ENCODE peak calls at places on chromosomes 3 and 15, in eight cellular contexts. X is HepG2, U is psoas muscle, B is upper lobe of right lung, N is aorta, W is fibroblast of lung, C is SJSA1, K is Caco-2. A is an unnamed sample. For H3K4me1 and H3K27me3, the result is how much of the 10 kb centered on the place peaks cover.

GRCh38 chr3:28836199-28836598 is 444.7 kb upstream of the RBMS3 start:
- DNase-seq in B (no peak), X (no peak), U (no peak), K (no peak), C (no peak), N (no peak), W (no peak), A (no peak)

GRCh38 chr3:195007794-195008193 is 263.2 kb downstream of the XXYLT1 start:
- DNase-seq in N (no peak), C (no peak), W (no peak), B (peak), K (no peak), X (no peak), U (no peak), A (no peak)

GRCh38 chr3:40782086-40782721 is 257.4 kb downstream of the ZNF621 start:
- DNase-seq in X (peak), W (no peak), C (no peak), N (no peak), U (no peak), B (no peak), K (peak), A (no peak)

GRCh38 chr3:97821413-97821809 is 400 bp upstream of the CRYBG3 start:
- DNase-seq in N (peak), K (peak), U (peak), B (peak), X (no peak), W (peak), C (no peak), A (peak)

GRCh38 chr15:40344631-40345120 is 3.9 kb upstream of the CCDC9B start:
- DNase-seq in K (peak), B (peak), N (peak), C (peak), W (peak), U (peak), X (peak), A (peak)

GRCh38 chr3:125055165-125055912 is 458 bp downstream of the HEG1 start:
- DNase-seq in B (no peak), N (peak), U (peak), C (peak), W (no peak), X (no peak), K (no peak), A (peak)

GRCh38 chr3:20190991-20191390 is 5.0 kb upstream of the SGO1 start:
- DNase-seq in K (no peak), X (no peak), C (no peak), N (no peak), W (no peak), B (no peak), U (no peak), A (no peak)

GRCh38 chr3:183259087-183259486 is 6.0 kb downstream of the B3GNT5 start:
- DNase-seq in C (no peak), U (no peak), N (no peak), K (no peak), X (no peak), W (no peak), B (no peak), A (no peak)

GRCh38 chr3:106711650-106712049 is 665.6 kb upstream of the CCDC54 start:
- DNase-seq in C (peak), N (no peak), U (no peak), K (no peak), X (no peak), W (peak), B (no peak), A (no peak)

GRCh38 chr15:63600646-63601025 is 3.4 kb downstream of the FBXL22 start:
- DNase-seq in K (peak), N (peak), U (peak), C (peak), B (peak), X (peak), W (peak), A (peak)
- H3K4me1 ChIP-seq in K (under half), N (under half), U (under half), C (under half), B (under half), X (under half), W (under half), A (under half)

DNA sequence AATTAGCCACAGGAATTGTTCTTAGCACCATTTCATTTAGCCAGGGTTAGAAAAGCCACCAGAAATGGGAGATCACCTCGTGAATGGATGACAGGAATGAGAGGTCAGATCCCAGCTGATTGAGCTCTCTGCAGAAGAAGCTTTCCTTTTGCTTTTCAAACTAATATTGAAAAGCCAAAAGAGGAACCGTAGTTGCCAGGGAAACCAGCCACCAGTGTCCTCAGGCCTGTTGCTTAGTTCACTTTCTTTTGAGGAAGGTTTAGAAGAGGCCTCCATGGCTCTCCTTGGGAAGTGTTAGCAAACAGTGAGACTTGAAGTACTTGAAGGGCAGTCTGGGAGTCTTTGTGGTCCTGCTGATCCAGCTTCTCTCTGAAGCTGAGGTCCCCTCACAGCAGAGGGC is 7.4 kb upstream of the CCK start:
- DNase-seq in N (no peak), K (no peak), B (no peak), C (no peak), W (no peak), U (no peak), X (no peak), A (no peak)
- H3K27me3 ChIP-seq in N (under half), K (under half), B (under half), C (under half), W (under half), U (under half), X (under half), A (under half)

DNA sequence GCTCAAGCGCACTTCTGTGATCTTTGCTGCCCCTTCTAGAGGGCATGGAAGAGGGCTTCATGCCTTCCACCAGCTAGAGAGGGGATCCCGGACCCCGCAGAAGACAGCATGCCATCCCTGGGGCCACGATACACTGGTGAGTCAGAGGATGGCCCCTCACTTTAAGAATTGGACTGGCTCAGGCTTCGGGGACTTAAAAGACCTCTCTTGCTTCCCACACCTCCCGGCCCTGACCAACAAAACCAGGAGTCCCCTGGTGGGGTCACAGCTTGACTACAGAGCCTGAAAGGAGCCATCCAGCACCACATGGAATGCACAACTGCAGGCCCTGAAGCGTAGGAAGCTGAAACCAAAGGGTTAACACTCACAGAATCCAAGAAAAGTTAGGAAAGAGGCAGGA is 92.4 kb downstream of the LRIG1 start:
- DNase-seq in C (no peak), N (no peak), X (no peak), B (no peak), K (no peak), W (no peak), U (no peak), A (no peak)
- H3K4me1 ChIP-seq in C (under half), N (under half), X (under half), B (under half), K (under half), W (under half), U (half or more), A (under half)

GRCh38 chr3:181722156-181722555 is 10.4 kb downstream of the SOX2 start:
- DNase-seq in W (no peak), K (no peak), N (no peak), X (no peak), B (no peak), U (no peak), C (no peak), A (no peak)
- H3K27me3 ChIP-seq in W (under half), K (under half), N (under half), X (under half), B (half or more), U (under half), C (under half), A (half or more)

GRCh38 chr15:23912191-23912590 is 225.1 kb upstream of the NDN start:
- DNase-seq in K (no peak), U (no peak), B (no peak), X (no peak), C (no peak), W (no peak), N (no peak), A (no peak)
- H3K4me1 ChIP-seq in K (under half), U (under half), B (under half), X (under half), C (under half), W (under half), N (under half), A (under half)

DNA sequence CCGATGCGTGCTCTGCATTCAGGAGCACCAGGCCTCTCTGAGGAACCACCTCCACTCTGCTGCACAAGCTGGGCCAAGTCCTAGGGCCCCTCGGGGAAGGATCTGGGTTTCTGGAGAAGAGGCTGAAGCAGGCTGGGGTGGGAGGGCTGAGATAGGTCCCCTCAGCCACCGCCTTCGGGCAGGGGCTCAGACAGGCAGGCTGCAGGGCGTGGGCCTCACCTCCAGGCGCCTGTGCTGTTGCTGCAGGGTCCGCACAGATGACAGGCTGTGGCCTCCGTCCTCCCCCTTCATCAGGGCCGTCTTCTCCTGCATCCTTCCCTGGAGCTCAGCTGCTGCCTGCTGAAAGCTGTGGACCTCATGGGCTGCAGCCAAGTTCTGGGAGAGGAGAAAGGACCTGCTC is 15.2 kb downstream of the PLA2G4B start:
- DNase-seq in W (no peak), C (no peak), X (no peak), N (no peak), K (no peak), U (no peak), B (no peak), A (no peak)
- H3K27me3 ChIP-seq in W (under half), C (under half), X (under half), N (under half), K (under half), U (under half), B (under half), A (under half)

DNA sequence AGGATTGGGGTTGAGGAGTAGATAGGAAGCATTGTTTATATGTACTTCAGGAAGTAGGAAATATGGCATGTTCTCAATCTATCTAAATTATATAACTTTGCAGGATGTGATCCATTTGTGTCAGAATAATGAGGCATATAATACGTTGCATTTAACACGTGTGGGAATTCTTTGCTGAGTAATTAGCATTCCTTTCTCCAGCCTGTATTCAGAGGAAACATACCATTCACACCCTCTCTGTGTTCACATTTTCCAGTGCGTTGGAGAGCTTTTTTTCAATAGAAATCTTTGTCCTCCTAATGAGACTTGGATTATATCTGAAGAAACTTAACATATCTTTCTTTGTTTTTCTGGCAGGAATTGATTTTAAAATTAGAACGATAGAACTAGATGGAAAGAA is 33.0 kb upstream of the APH1B start:
- DNase-seq in U (no peak), C (no peak), W (no peak), N (no peak), X (no peak), K (no peak), B (no peak), A (no peak)
- H3K4me1 ChIP-seq in U (under half), C (under half), W (under half), N (under half), X (under half), K (under half), B (half or more), A (under half)

A was measured in CD8-positive, alpha-beta memory T cell.